ENCODE peak calls at places on chromosomes 13 and 19, in four cellular contexts. Y is fibroblast of lung, K is IMR-90, B is cardiac muscle cell. J is an unnamed sample.

GRCh38 chr19:38073806-38074685 is 150.0 kb downstream of the DPF1 start:
- DNase-seq in Y (peak; percentile 43), K (peak; percentile 19), B (peak; percentile 41), J (no peak)

GRCh38 chr13:86737334-86737932 is 933.7 kb upstream of the SLITRK5 start:
- DNase-seq in Y (no peak), K (no peak), B (no peak), J (no peak)

GRCh38 chr13:114067381-114067885 is 65.0 kb downstream of the RASA3 start:
- DNase-seq in Y (peak; percentile 55), K (peak; percentile 68), B (no peak), J (no peak)

GRCh38 chr19:16067205-16067938 is 8.9 kb upstream of the TPM4 start:
- DNase-seq in Y (peak; percentile 96), K (peak; percentile 87), B (no peak), J (no peak)

GRCh38 chr13:78700121-78700910 is 41.4 kb upstream of the OBI1 start:
- DNase-seq in Y (peak; percentile 84), K (peak; percentile 31), B (no peak), J (no peak)

GRCh38 chr19:29677001-29677781 is 11.9 kb downstream of the PLEKHF1 start:
- DNase-seq in Y (no peak), K (no peak), B (no peak), J (no peak)

GRCh38 chr13:34765446-34766180 is 176.5 kb upstream of the NBEA start:
- DNase-seq in Y (no peak), K (no peak), B (no peak), J (no peak)

GRCh38 chr13:36251012-36251411 is 36.7 kb upstream of the SOHLH2 start:
- DNase-seq in Y (no peak), K (no peak), B (no peak), J (no peak)

GRCh38 chr19:46251415-46251814 is 21.9 kb downstream of the IGFL1 start:
- DNase-seq in Y (no peak), K (no peak), B (no peak), J (no peak)

GRCh38 chr19:39342647-39343305 is 555 bp downstream of the SAMD4B start:
- DNase-seq in Y (no peak), K (no peak), B (peak; percentile 51), J (no peak)
- H3K4me1 ChIP-seq in Y (peaks cover 12% of the 10 kb centered on the region), K (peaks cover 18% of the 10 kb centered on the region), B (peaks cover 17% of the 10 kb centered on the region), J (no peaks in the 10 kb centered on the region)

GRCh38 chr13:97321101-97321500 is 99.0 kb downstream of the MBNL2 start:
- DNase-seq in Y (no peak), K (no peak), B (no peak), J (no peak)

GRCh38 chr13:97325738-97326137 is 103.6 kb downstream of the MBNL2 start:
- DNase-seq in Y (no peak), K (no peak), B (no peak), J (no peak)

GRCh38 chr13:97321616-97322321 is 99.6 kb downstream of the MBNL2 start:
- DNase-seq in Y (no peak), K (no peak), B (no peak), J (no peak)

GRCh38 chr13:97324115-97324514 is 102.0 kb downstream of the MBNL2 start:
- DNase-seq in Y (no peak), K (no peak), B (no peak), J (no peak)

GRCh38 chr13:97322740-97323342 is 100.7 kb downstream of the MBNL2 start:
- DNase-seq in Y (peak; percentile 63), K (peak; percentile 78), B (no peak), J (no peak)
- H3K4me1 ChIP-seq in Y (peaks cover 33% of the 10 kb centered on the region), K (peaks cover 35% of the 10 kb centered on the region), B (peaks cover 4% of the 10 kb centered on the region), J (no peaks in the 10 kb centered on the region)

DNA sequence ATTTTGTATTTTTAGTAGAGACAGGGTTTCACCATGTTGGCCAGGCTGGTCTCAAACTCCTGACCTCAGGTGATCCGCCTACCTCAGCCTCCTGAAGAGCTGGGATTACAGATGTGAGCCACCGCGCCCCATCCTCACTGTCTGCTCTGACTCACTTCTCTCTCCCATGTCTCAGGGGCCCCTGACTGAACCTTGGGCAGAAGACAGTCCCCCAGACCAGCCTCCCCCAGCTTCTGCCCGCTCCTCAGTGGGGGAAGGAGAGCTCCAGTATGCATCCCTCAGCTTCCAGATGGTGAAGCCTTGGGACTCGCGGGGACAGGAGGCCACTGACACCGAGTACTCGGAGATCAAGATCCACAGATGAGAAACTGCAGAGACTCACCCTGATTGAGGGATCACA is 5.0 kb downstream of the SIGLEC9 start:
- DNase-seq in Y (no peak), K (no peak), B (no peak), J (no peak)
- H3K4me1 ChIP-seq in Y (no peaks in the 10 kb centered on the region), K (peaks cover 2% of the 10 kb centered on the region), B (no peaks in the 10 kb centered on the region), J (no peaks in the 10 kb centered on the region)

GRCh38 chr19:7067716-7068115 is 1.8 kb upstream of the ZNF557 start:
- DNase-seq in Y (no peak), K (peak; percentile 49), B (no peak), J (no peak)
- H3K4me1 ChIP-seq in Y (no peaks in the 10 kb centered on the region), K (no peaks in the 10 kb centered on the region), B (no peaks in the 10 kb centered on the region), J (no peaks in the 10 kb centered on the region)

GRCh38 chr13:77383097-77383496 is 56.2 kb upstream of the MYCBP2 start:
- DNase-seq in Y (no peak), K (no peak), B (no peak), J (no peak)
- H3K4me1 ChIP-seq in Y (peaks cover 5% of the 10 kb centered on the region), K (peaks cover 6% of the 10 kb centered on the region), B (no peaks in the 10 kb centered on the region), J (no peaks in the 10 kb centered on the region)

DNA sequence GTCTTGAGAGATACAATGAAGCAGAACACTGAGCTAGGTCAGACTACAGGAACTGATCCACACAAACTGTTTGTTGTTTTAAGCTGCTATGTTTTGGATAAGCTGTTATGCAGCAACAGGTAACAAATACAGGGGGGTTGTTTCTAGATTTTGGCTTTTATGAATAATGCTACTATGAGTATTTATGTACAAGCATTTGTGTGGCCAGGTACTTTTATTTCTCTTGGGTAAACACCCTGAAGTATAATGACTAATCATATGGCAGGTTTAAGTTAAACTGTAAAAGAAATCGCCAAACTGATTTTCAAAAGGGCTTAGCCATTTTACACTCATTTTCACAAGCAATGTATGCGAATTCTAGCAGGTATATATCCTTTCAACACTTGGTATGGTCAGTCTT is 166.0 kb downstream of the DNAJC3 start:
- DNase-seq in Y (no peak), K (no peak), B (no peak), J (no peak)
- H3K4me1 ChIP-seq in Y (no peaks in the 10 kb centered on the region), K (no peaks in the 10 kb centered on the region), B (no peaks in the 10 kb centered on the region), J (no peaks in the 10 kb centered on the region)

GRCh38 chr19:4140237-4140711 is 13.2 kb upstream of the CREB3L3 start:
- DNase-seq in Y (peak; percentile 76), K (peak; percentile 72), B (peak; percentile 79), J (peak; percentile 66)

GRCh38 chr19:4134351-4134750 is 10.4 kb upstream of the MAP2K2 start:
- DNase-seq in Y (no peak), K (no peak), B (no peak), J (no peak)

GRCh38 chr19:4138445-4138844 is 14.5 kb upstream of the MAP2K2 start:
- DNase-seq in Y (no peak), K (no peak), B (no peak), J (no peak)

GRCh38 chr19:4139614-4140236 is 13.7 kb upstream of the CREB3L3 start:
- DNase-seq in Y (peak; percentile 52), K (peak; percentile 31), B (peak; percentile 59), J (peak; percentile 81)

DNA sequence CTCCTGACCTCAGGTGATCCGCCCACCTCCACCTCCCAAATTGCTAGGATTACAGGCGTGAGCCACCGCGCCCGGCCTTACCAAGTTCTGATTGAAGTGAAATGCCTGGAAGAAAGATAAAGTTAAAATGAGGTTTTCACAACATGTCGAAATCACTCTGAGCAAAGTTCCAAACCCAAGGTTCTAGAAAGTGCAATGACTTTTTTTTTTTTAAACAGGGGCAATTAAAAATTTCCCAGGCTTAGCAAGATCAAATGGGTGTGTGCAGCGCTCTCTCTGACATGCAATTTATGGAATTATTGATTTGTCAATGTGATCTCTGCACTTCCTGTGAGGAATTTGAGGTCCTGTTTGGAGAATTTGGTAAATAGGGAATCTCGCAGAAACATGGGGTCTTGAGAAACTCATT is 12.8 kb upstream of the MAP2K2 start:
- DNase-seq in Y (no peak), K (no peak), B (no peak), J (no peak)
- H3K4me1 ChIP-seq in Y (peaks cover 2% of the 10 kb centered on the region), K (peaks cover 4% of the 10 kb centered on the region), B (no peaks in the 10 kb centered on the region), J (no peaks in the 10 kb centered on the region)

DNA sequence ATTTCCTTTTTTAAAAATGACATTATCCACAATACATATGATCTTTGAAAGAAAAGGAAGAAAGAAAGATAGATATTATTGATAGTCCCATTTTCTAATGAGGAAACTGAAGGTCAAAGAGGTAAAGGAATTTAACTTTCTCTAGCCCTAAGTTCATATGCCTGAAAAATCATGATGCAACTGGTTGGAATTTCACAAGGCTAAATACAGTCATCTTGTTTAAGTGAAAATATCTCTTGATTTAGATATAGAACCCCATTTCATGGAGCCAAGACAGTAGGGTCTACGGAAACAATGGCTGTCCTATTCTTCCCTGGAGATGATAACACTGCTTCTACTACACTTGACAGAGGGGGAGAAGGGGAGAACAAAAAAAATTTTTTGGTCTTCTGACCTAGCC is 366.2 kb downstream of the DNAJC15 start:
- DNase-seq in Y (peak; percentile 79), K (peak; percentile 53), B (no peak), J (no peak)
- H3K4me1 ChIP-seq in Y (peaks cover 4% of the 10 kb centered on the region), K (peaks cover 5% of the 10 kb centered on the region), B (no peaks in the 10 kb centered on the region), J (no peaks in the 10 kb centered on the region)

DNA sequence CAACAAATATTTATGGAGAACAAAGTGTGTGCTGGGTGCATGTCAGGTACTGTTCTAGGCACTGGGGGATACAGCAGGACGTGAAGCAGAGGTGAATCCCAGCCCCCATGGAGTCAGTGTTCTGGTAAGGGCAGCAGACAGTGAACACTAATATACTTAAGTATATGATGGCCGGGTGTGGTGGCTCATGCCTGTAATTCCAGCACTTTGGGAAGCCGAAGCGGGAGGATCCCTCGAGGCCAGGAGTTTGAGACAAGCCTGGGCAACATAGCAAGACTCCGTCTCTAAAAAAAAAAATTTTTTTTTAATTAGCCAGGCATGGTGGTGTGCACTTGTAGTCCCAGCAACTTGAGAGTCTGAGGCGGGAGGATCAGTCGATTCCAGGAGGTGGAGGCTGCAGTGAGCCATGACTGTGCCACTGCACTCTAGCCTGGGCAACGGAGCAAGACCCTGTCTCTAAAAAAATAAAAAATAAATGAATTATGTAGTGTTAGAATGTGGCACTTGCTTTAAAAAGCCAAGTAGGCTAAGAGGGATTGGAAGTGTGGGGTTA is 22.6 kb downstream of the CHST8 start:
- DNase-seq in Y (no peak), K (no peak), B (no peak), J (no peak)
- H3K4me1 ChIP-seq in Y (no peaks in the 10 kb centered on the region), K (no peaks in the 10 kb centered on the region), B (no peaks in the 10 kb centered on the region), J (no peaks in the 10 kb centered on the region)

J was measured in BE2C.